ENCODE peak calls at places on chromosomes 5 and 9, in seven cellular contexts. R, H, D, V, A, M and W are unnamed samples.

GRCh38 chr5:137734962-137735530 is 843 bp downstream of the KLHL3 start:
- DNase-seq in V (no peak), R (peak), D (no peak), M (peak), A (no peak), H (no peak), W (no peak)

GRCh38 chr5:55450050-55450765 is 84.6 kb downstream of the PLPP1 start:
- DNase-seq in A (no peak), H (no peak), M (no peak), R (no peak), D (no peak), V (no peak), W (no peak)

GRCh38 chr5:35665066-35665465 is 47.4 kb downstream of the SPEF2 start:
- DNase-seq in R (no peak), H (no peak), V (no peak), A (no peak), M (no peak), D (no peak), W (no peak)

GRCh38 chr9:111352545-111352944 is 22.5 kb upstream of the OR2K2 start:
- DNase-seq in V (no peak), R (no peak), M (no peak), A (no peak), H (no peak), D (no peak), W (no peak)

GRCh38 chr9:106310782-106311181 is 552.2 kb upstream of the ZNF462 start:
- DNase-seq in M (no peak), H (no peak), A (peak), V (no peak), D (no peak), R (no peak), W (no peak)

GRCh38 chr5:176652136-176652535 is 4.9 kb downstream of the TSPAN17 start:
- DNase-seq in A (peak), M (no peak), H (no peak), D (no peak), V (no peak), R (no peak), W (no peak)

GRCh38 chr9:84002344-84002743 is 21.7 kb downstream of the RMI1 start:
- DNase-seq in D (no peak), R (no peak), A (no peak), M (peak), V (no peak), H (no peak), W (no peak)

GRCh38 chr9:136059851-136060670 is 35.0 kb downstream of the NACC2 start:
- DNase-seq in H (no peak), D (no peak), M (no peak), A (no peak), V (peak), R (no peak), W (no peak)

GRCh38 chr9:93081931-93082330 is 14.1 kb upstream of the CARD19 start:
- DNase-seq in M (no peak), A (no peak), D (no peak), H (no peak), R (peak), V (no peak), W (no peak)

GRCh38 chr9:137492464-137493162 is 33.5 kb upstream of the NSMF start:
- DNase-seq in H (no peak), V (no peak), D (no peak), A (peak), R (no peak), M (peak), W (peak)

GRCh38 chr5:75052461-75053285 is at the start of gene GCNT4:
- DNase-seq in M (peak), D (no peak), R (peak), V (peak), A (peak), H (peak), W (peak)

GRCh38 chr5:132503244-132503643 is 12.7 kb upstream of the IRF1 start:
- DNase-seq in V (no peak), H (no peak), A (no peak), D (no peak), M (no peak), R (no peak), W (no peak)

GRCh38 chr9:134570726-134571325 is 70.8 kb upstream of the COL5A1 start:
- DNase-seq in V (no peak), A (no peak), D (no peak), M (no peak), H (no peak), R (peak), W (no peak)

GRCh38 chr9:17005085-17005484 is 129.8 kb upstream of the CNTLN start:
- DNase-seq in D (no peak), H (no peak), A (peak), V (peak), M (no peak), R (peak), W (peak)